ENCODE peak calls at places on chromosomes 7 and 10, in seven cellular contexts. P, E, L, W, O, S and D are unnamed samples.

GRCh38 chr7:150406565-150407421 is 27.7 kb downstream of the ZNF775 start:
- DNase-seq in E (no peak), W (no peak), P (peak; percentile 51), L (peak; percentile 42), O (no peak), S (peak; percentile 10), D (no peak)

GRCh38 chr7:44325811-44326241 is 432 bp upstream of the CAMK2B start:
- DNase-seq in L (no peak), O (no peak), E (peak; percentile 36), P (peak; percentile 38), S (peak; percentile 7), W (no peak), D (no peak)

GRCh38 chr10:46536171-46536570 is 20.3 kb downstream of the GPRIN2 start:
- DNase-seq in O (peak; percentile 4), E (no peak), W (no peak), P (peak; percentile 63), L (no peak), S (no peak), D (no peak)

GRCh38 chr7:101123703-101124068 is 3.2 kb upstream of the SERPINE1 start:
- DNase-seq in L (no peak), W (no peak), O (no peak), P (no peak), E (no peak), S (no peak), D (no peak)

GRCh38 chr7:3897430-3898385 is 596.7 kb downstream of the SDK1 start:
- DNase-seq in S (peak; percentile 66), L (peak; percentile 44), W (peak; percentile 61), P (no peak), E (no peak), O (no peak), D (peak; percentile 9)

GRCh38 chr10:132862485-132863420 is 76.8 kb upstream of the NKX6-2 start:
- DNase-seq in E (peak; percentile 42), L (no peak), S (no peak), P (peak; percentile 56), W (no peak), O (no peak), D (no peak)

GRCh38 chr10:23253780-23254179 is 61.7 kb downstream of the PTF1A start:
- DNase-seq in O (no peak), L (no peak), E (no peak), P (no peak), W (no peak), S (no peak), D (no peak)

GRCh38 chr7:8121243-8121642 is 140.7 kb downstream of the ICA1 start:
- DNase-seq in S (no peak), E (no peak), O (no peak), P (no peak), L (no peak), W (no peak), D (no peak)

GRCh38 chr10:24039331-24039730 is 169.6 kb upstream of the KIAA1217 start:
- DNase-seq in S (no peak), O (no peak), L (no peak), P (no peak), W (no peak), E (no peak), D (no peak)

GRCh38 chr10:32988604-32989003 is 30.6 kb upstream of the ITGB1 start:
- DNase-seq in E (no peak), P (no peak), L (no peak), W (no peak), O (no peak), S (no peak), D (no peak)

GRCh38 chr7:109235316-109235715 is 665.6 kb downstream of the DNAJB9 start:
- DNase-seq in O (no peak), L (no peak), W (no peak), E (no peak), P (no peak), S (no peak), D (no peak)

GRCh38 chr7:1842321-1843221 is 172.5 kb downstream of the ELFN1 start:
- DNase-seq in S (no peak), W (no peak), O (no peak), P (peak; percentile 59), L (no peak), E (no peak), D (no peak)

GRCh38 chr10:25753776-25754175 is 180.3 kb upstream of the MYO3A start:
- DNase-seq in E (no peak), P (no peak), O (no peak), L (peak; percentile 8), S (peak; percentile 68), W (no peak), D (peak; percentile 8)

GRCh38 chr10:557792-558328 is 131.6 kb downstream of the DIP2C start:
- DNase-seq in S (peak; percentile 25), E (no peak), O (no peak), L (no peak), P (no peak), W (no peak), D (no peak)

GRCh38 chr7:142535123-142535779 is 214.0 kb upstream of the PRSS1 start:
- DNase-seq in E (peak; percentile 81), P (no peak), L (peak; percentile 68), S (peak; percentile 88), W (peak; percentile 94), O (no peak), D (peak; percentile 70)

GRCh38 chr7:37916673-37917660 is at the start of gene SFRP4:
- DNase-seq in L (peak; percentile 73), P (peak; percentile 82), W (peak; percentile 78), S (peak; percentile 75), E (peak; percentile 52), O (peak; percentile 92), D (peak; percentile 70)

GRCh38 chr10:108566216-108567107 is 1356.8 kb downstream of the XPNPEP1 start:
- DNase-seq in E (no peak), S (no peak), L (no peak), W (no peak), P (peak; percentile 50), O (no peak), D (no peak)

GRCh38 chr10:44994752-44995530 is 5.8 kb upstream of the ZNF22 start:
- DNase-seq in L (peak; percentile 76), P (no peak), S (no peak), E (no peak), W (no peak), O (peak; percentile 36), D (no peak)

GRCh38 chr7:19754521-19755116 is 18.8 kb downstream of the TMEM196 start:
- DNase-seq in W (peak; percentile 88), L (no peak), E (no peak), P (no peak), O (no peak), S (peak; percentile 65), D (no peak)

GRCh38 chr7:158745057-158745715 is 40.6 kb upstream of the NCAPG2 start:
- DNase-seq in P (no peak), W (no peak), O (no peak), L (no peak), E (no peak), S (no peak), D (no peak)
- H3K36me3 ChIP-seq in P (peaks cover 94% of the 10 kb centered on the region), W (peaks cover 29% of the 10 kb centered on the region), O (no peaks in the 10 kb centered on the region), L (peaks cover 8% of the 10 kb centered on the region), E (peaks cover 36% of the 10 kb centered on the region), S (peaks cover 36% of the 10 kb centered on the region), D (peaks cover 6% of the 10 kb centered on the region)

GRCh38 chr10:115093286-115093775 is at the start of gene ATRNL1:
- DNase-seq in P (peak; percentile 65), O (peak; percentile 69), L (peak; percentile 12), W (no peak), E (peak; percentile 48), S (peak; percentile 11), D (peak; percentile 42)

GRCh38 chr10:115094605-115095004 is 1.4 kb downstream of the ATRNL1 start:
- DNase-seq in L (no peak), W (no peak), E (no peak), O (no peak), P (no peak), S (no peak), D (no peak)

GRCh38 chr10:115093776-115094361 is 704 bp downstream of the ATRNL1 start:
- DNase-seq in S (no peak), O (peak; percentile 64), L (peak; percentile 36), P (peak; percentile 64), W (no peak), E (no peak), D (no peak)

GRCh38 chr10:115092555-115093285 is 445 bp upstream of the ATRNL1 start:
- DNase-seq in P (peak; percentile 49), S (peak; percentile 58), E (peak; percentile 55), O (peak; percentile 75), W (no peak), L (peak; percentile 13), D (peak; percentile 32)

DNA sequence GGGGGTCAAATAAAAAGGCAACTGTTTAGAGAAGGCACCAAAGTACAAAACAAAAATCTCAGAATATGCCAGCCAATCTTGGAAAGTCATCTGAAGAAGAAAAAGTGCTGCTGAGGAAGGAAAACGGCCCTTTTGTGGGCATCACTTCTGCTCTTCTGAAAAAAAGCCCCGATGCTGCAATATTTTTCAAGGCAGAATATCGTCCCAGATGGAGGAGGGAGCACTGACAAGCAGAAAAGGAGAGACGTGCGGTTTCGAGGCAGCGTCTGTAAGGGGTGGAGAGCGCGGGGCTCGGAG is 959 bp upstream of the ATRNL1 start:
- DNase-seq in P (no peak), L (no peak), S (no peak), W (no peak), E (no peak), O (no peak), D (no peak)
- H3K4me3 ChIP-seq in P (peak overlapping the region; percentile 51), L (peak overlapping the region; percentile 54), S (peak overlapping the region; percentile 81), W (no peak overlapping the region), E (peak overlapping the region; percentile 95), O (peak overlapping the region; percentile 76), D (peak overlapping the region; percentile 55)

GRCh38 chr7:105851064-105851463 is 25.3 kb downstream of the ATXN7L1 start:
- DNase-seq in E (no peak), W (no peak), O (no peak), L (no peak), S (no peak), P (no peak), D (no peak)

GRCh38 chr7:105846404-105846803 is 30.0 kb downstream of the ATXN7L1 start:
- DNase-seq in S (no peak), W (no peak), P (no peak), E (no peak), O (no peak), L (no peak), D (no peak)

GRCh38 chr7:105854516-105854915 is 21.9 kb downstream of the ATXN7L1 start:
- DNase-seq in S (no peak), O (no peak), E (no peak), L (no peak), P (no peak), W (no peak), D (no peak)

GRCh38 chr7:105853931-105854419 is 22.4 kb downstream of the ATXN7L1 start:
- DNase-seq in O (no peak), P (no peak), E (no peak), L (no peak), S (peak; percentile 38), W (no peak), D (peak; percentile 21)

GRCh38 chr7:105849122-105849855 is 27.1 kb downstream of the ATXN7L1 start:
- DNase-seq in W (peak; percentile 80), P (no peak), S (peak; percentile 12), L (no peak), O (no peak), E (peak; percentile 87), D (no peak)
- H3K9me3 ChIP-seq in W (no peaks in the 10 kb centered on the region), P (no peaks in the 10 kb centered on the region), S (no peaks in the 10 kb centered on the region), L (no peaks in the 10 kb centered on the region), O (no peaks in the 10 kb centered on the region), E (no peaks in the 10 kb centered on the region), D (no peaks in the 10 kb centered on the region)

DNA sequence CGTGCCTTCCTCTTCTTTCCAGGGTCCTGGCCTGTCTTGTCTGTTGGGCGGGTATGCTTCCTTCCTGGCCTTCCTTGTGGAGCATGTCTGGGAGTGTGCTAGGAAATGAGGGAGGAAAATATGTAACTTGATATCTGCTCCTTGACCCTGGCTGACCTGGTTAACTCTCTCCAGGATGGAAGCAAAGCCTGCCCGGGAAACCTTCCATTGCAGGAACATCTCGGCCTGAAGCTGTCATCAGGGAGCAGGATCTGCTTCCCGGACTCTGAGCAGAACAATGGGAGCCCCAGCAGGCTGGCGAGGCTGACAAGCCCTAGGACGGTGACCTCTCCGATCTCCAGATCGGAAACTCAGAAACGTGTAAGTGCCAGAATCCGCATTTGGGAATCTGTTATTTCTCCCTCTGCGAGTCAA is 340.3 kb downstream of the FRMD4A start:
- DNase-seq in L (peak; percentile 40), O (no peak), W (no peak), S (peak; percentile 55), P (no peak), E (no peak), D (no peak)
- H3K36me3 ChIP-seq in L (no peaks in the 10 kb centered on the region), O (no peaks in the 10 kb centered on the region), W (no peaks in the 10 kb centered on the region), S (no peaks in the 10 kb centered on the region), P (no peaks in the 10 kb centered on the region), E (no peaks in the 10 kb centered on the region), D (no peaks in the 10 kb centered on the region)